ENCODE peak calls at places on chromosomes 16 and 17, in four cellular contexts. P is fibroblast of lung; B is activated CD8-positive, alpha-beta T cell treated with anti-CD3 and anti-CD28 coated beads for 36 hours; S is H9. O is an unnamed sample.

GRCh38 chr17:63125987-63126386 is 160.0 kb downstream of the TANC2 start:
- DNase-seq in P (no peak), B (no peak), S (no peak), O (no peak)

GRCh38 chr16:86479419-86479818 is 30.9 kb upstream of the FOXF1 start:
- DNase-seq in P (no peak), B (no peak), S (no peak), O (peak; percentile 11)

GRCh38 chr16:88617268-88618031 is 20.9 kb upstream of the IL17C start:
- DNase-seq in P (no peak), B (no peak), S (no peak), O (no peak)

GRCh38 chr16:66553223-66553622 is 847 bp downstream of the CKLF start:
- DNase-seq in P (no peak), B (no peak), S (no peak), O (no peak)

GRCh38 chr17:50630524-50631194 is 4.0 kb upstream of the ABCC3 start:
- DNase-seq in P (no peak), B (peak; percentile 72), S (peak; percentile 79), O (peak; percentile 69)

GRCh38 chr17:40062347-40063033 is at the start of gene THRA:
- DNase-seq in P (no peak), B (peak; percentile 70), S (peak; percentile 78), O (peak; percentile 46)

GRCh38 chr17:66414528-66415175 is 112.2 kb downstream of the PRKCA start:
- DNase-seq in P (no peak), B (no peak), S (no peak), O (no peak)

GRCh38 chr17:7445011-7445927 is at the start of gene CHRNB1:
- DNase-seq in P (peak; percentile 52), B (peak; percentile 66), S (peak; percentile 99), O (no peak)

GRCh38 chr17:80703109-80703508 is 158.5 kb downstream of the RPTOR start:
- DNase-seq in P (no peak), B (peak; percentile 45), S (no peak), O (no peak)

GRCh38 chr16:28616636-28617035 is 6.8 kb upstream of the SULT1A1 start:
- DNase-seq in P (no peak), B (no peak), S (peak; percentile 18), O (no peak)

GRCh38 chr17:78316867-78317816 is 42.7 kb downstream of the SOCS3 start:
- DNase-seq in P (peak; percentile 45), B (no peak), S (peak; percentile 94), O (peak; percentile 63)

GRCh38 chr17:59830007-59830630 is 62.6 kb downstream of the TUBD1 start:
- DNase-seq in P (peak; percentile 82), B (peak; percentile 54), S (no peak), O (peak; percentile 72)

GRCh38 chr16:23952128-23953041 is 116.6 kb downstream of the PRKCB start:
- DNase-seq in P (peak; percentile 18), B (peak; percentile 86), S (no peak), O (no peak)

GRCh38 chr16:4428500-4428899 is 2.8 kb downstream of the DNAJA3 start:
- DNase-seq in P (no peak), B (no peak), S (no peak), O (no peak)

GRCh38 chr17:49513616-49514373 is 18.7 kb downstream of the NGFR start:
- DNase-seq in P (no peak), B (no peak), S (peak; percentile 56), O (no peak)

GRCh38 chr17:42748202-42748905 is 3.5 kb upstream of the EZH1 start:
- DNase-seq in P (no peak), B (no peak), S (no peak), O (no peak)

GRCh38 chr17:42744283-42744805 is 496 bp downstream of the EZH1 start:
- DNase-seq in P (peak; percentile 32), B (peak; percentile 83), S (no peak), O (peak; percentile 64)

GRCh38 chr17:42740699-42741098 is 4.1 kb downstream of the EZH1 start:
- DNase-seq in P (no peak), B (no peak), S (no peak), O (no peak)

GRCh38 chr17:42744806-42745617 is at the start of gene EZH1:
- DNase-seq in P (peak; percentile 79), B (peak; percentile 91), S (peak; percentile 98), O (peak; percentile 90)

GRCh38 chr17:42743595-42744282 is 1.1 kb downstream of the EZH1 start:
- DNase-seq in P (no peak), B (no peak), S (no peak), O (no peak)
- TF ChIP-seq CTCF in P (no peak), B (no peak), S (peak; percentile 30), O (no peak)

GRCh38 chr16:68749424-68749823 is 12.3 kb downstream of the CDH1 start:
- DNase-seq in P (no peak), B (no peak), S (peak; percentile 64), O (no peak)
- TF ChIP-seq CTCF in P (no peak), B (peak; percentile 13), S (peak; percentile 60), O (no peak)

GRCh38 chr16:2753523-2754020 is 1.1 kb downstream of the SRRM2 start:
- DNase-seq in P (peak; percentile 25), B (no peak), S (no peak), O (no peak)

GRCh38 chr16:2751577-2752034 is 832 bp upstream of the SRRM2 start:
- DNase-seq in P (peak; percentile 20), B (no peak), S (peak; percentile 90), O (no peak)

GRCh38 chr16:2752850-2753522 is 548 bp downstream of the SRRM2 start:
- DNase-seq in P (peak; percentile 66), B (peak; percentile 75), S (no peak), O (peak; percentile 74)

GRCh38 chr16:2749936-2750335 is 2.5 kb upstream of the SRRM2 start:
- DNase-seq in P (no peak), B (no peak), S (no peak), O (no peak)

GRCh38 chr16:2752035-2752849 is at the start of gene SRRM2:
- DNase-seq in P (peak; percentile 95), B (peak; percentile 97), S (peak; percentile 95), O (peak; percentile 95)
- TF ChIP-seq CTCF in P (no peak), B (no peak), S (no peak), O (no peak)

GRCh38 chr16:399278-400019 is 2.2 kb upstream of the DECR2 start:
- DNase-seq in P (no peak), B (no peak), S (no peak), O (no peak)

GRCh38 chr16:404971-405486 is 3.3 kb downstream of the DECR2 start:
- DNase-seq in P (no peak), B (no peak), S (no peak), O (no peak)

GRCh38 chr16:400061-400540 is 1.6 kb upstream of the DECR2 start:
- DNase-seq in P (no peak), B (peak; percentile 10), S (no peak), O (no peak)

GRCh38 chr16:398551-399277 is 1.7 kb downstream of the NME4 start:
- DNase-seq in P (no peak), B (no peak), S (peak; percentile 73), O (no peak)

GRCh38 chr16:401468-402348 is at the start of gene DECR2:
- DNase-seq in P (peak; percentile 83), B (peak; percentile 99), S (peak; percentile 93), O (peak; percentile 89)
- TF ChIP-seq CTCF in P (peak; percentile 31), B (peak; percentile 68), S (peak; percentile 54), O (peak; percentile 55)

GRCh38 chr17:72458301-72458700 is 337.5 kb downstream of the SOX9 start:
- DNase-seq in P (no peak), B (no peak), S (no peak), O (no peak)

GRCh38 chr17:72457712-72458111 is 336.9 kb downstream of the SOX9 start:
- DNase-seq in P (no peak), B (no peak), S (no peak), O (peak; percentile 67)

GRCh38 chr17:72454342-72454741 is 333.5 kb downstream of the SOX9 start:
- DNase-seq in P (no peak), B (no peak), S (no peak), O (no peak)

GRCh38 chr17:72456026-72456569 is 335.3 kb downstream of the SOX9 start:
- DNase-seq in P (peak; percentile 84), B (no peak), S (no peak), O (peak; percentile 80)

DNA sequence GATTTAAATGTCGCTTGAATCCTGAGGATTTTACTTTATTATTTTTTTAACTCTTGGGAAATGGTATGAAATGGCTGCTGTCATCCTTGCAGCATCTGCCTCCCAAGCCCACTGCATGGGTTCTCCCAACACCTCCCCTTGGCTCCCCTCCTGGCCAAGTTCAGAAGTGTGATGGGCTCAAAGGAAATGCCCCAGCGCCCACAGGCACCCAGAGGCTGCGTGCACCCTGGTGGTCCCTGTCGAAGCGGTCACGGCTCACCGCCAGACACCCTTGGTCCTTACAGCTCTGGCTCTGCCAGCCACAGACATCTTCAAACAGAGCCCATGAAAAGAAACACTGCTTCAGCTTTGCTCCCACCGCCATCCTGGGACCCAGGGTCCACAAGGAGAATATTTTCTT is 334.7 kb downstream of the SOX9 start:
- DNase-seq in P (no peak), B (no peak), S (no peak), O (no peak)
- TF ChIP-seq CTCF in P (no peak), B (no peak), S (peak; percentile 29), O (no peak)